ENCODE peak calls at places on chromosomes 5 and 9, in five cellular contexts. L is uterus, Z is stomach, W is transverse colon, C is A549. I is an unnamed sample.

GRCh38 chr9:105500108-105500766 is 52.4 kb downstream of the FSD1L start:
- DNase-seq in C (no peak), Z (no peak), W (no peak), L (no peak), I (no peak)

GRCh38 chr9:36268007-36268427 is 9.8 kb upstream of the GNE start:
- DNase-seq in Z (no peak), W (no peak), L (no peak), C (no peak), I (no peak)

GRCh38 chr5:138962619-138963370 is 87.7 kb upstream of the LRRTM2 start:
- DNase-seq in L (no peak), W (no peak), C (no peak), Z (no peak), I (no peak)

GRCh38 chr5:142016576-142016975 is 3.7 kb upstream of the GNPDA1 start:
- DNase-seq in W (no peak), Z (no peak), L (no peak), C (no peak), I (no peak)

GRCh38 chr9:84772511-84772910 is 103.0 kb downstream of the NTRK2 start:
- DNase-seq in W (no peak), Z (no peak), C (no peak), L (no peak), I (no peak)

GRCh38 chr5:144028644-144029043 is 141.8 kb downstream of the YIPF5 start:
- DNase-seq in W (no peak), L (no peak), C (no peak), Z (no peak), I (no peak)

GRCh38 chr5:133295520-133295919 is 243.7 kb downstream of the HSPA4 start:
- DNase-seq in W (no peak), C (no peak), L (no peak), Z (no peak), I (no peak)

GRCh38 chr5:44603496-44604272 is 205.1 kb upstream of the MRPS30 start:
- DNase-seq in Z (no peak), L (no peak), C (no peak), W (no peak), I (no peak)

GRCh38 chr9:90188656-90189055 is 454.0 kb downstream of the DIRAS2 start:
- DNase-seq in Z (no peak), L (no peak), C (no peak), W (no peak), I (no peak)

GRCh38 chr5:157613385-157614245 is 38.0 kb upstream of the ADAM19 start:
- DNase-seq in Z (no peak), W (no peak), C (no peak), L (no peak), I (no peak)

GRCh38 chr9:128629852-128630545 is 26.6 kb downstream of the DYNC2I2 start:
- DNase-seq in Z (no peak), L (no peak), W (no peak), C (no peak), I (no peak)

GRCh38 chr9:18448101-18448500 is 25.9 kb upstream of the ADAMTSL1 start:
- DNase-seq in L (no peak), C (no peak), Z (no peak), W (no peak), I (no peak)

GRCh38 chr5:18113724-18114123 is 479.5 kb downstream of the TAF11L14 start:
- DNase-seq in L (no peak), Z (no peak), C (no peak), W (no peak), I (no peak)

GRCh38 chr9:95268681-95269080 is 48.8 kb downstream of the FANCC start:
- DNase-seq in Z (no peak), L (no peak), W (no peak), C (peak), I (no peak)

GRCh38 chr5:142568271-142568995 is 117.5 kb downstream of the FGF1 start:
- DNase-seq in L (peak), W (no peak), Z (no peak), C (no peak), I (no peak)

GRCh38 chr5:9105851-9106250 is 440.0 kb downstream of the SEMA5A start:
- DNase-seq in W (no peak), C (no peak), L (no peak), Z (no peak), I (no peak)

GRCh38 chr5:170343177-170343576 is 45.6 kb upstream of the LCP2 start:
- DNase-seq in L (no peak), C (no peak), W (no peak), Z (no peak), I (no peak)

GRCh38 chr5:71658916-71659661 is 60.0 kb upstream of the CARTPT start:
- DNase-seq in Z (no peak), C (no peak), W (no peak), L (no peak), I (no peak)

GRCh38 chr9:72753261-72753893 is 199.5 kb downstream of the ALDH1A1 start:
- DNase-seq in C (peak), Z (no peak), L (no peak), W (no peak), I (no peak)

GRCh38 chr5:102903074-102903871 is 148.2 kb downstream of the PAM start:
- DNase-seq in L (no peak), C (no peak), Z (no peak), W (no peak), I (no peak)

GRCh38 chr9:116163293-116164055 is 9.9 kb downstream of the PAPPA start:
- DNase-seq in Z (no peak), L (no peak), C (no peak), W (no peak), I (no peak)

GRCh38 chr5:60339691-60340191 is 360.2 kb downstream of the DEPDC1B start:
- DNase-seq in L (no peak), Z (no peak), W (no peak), C (no peak), I (no peak)

GRCh38 chr5:116759860-116760644 is 185.4 kb upstream of the SEMA6A start:
- DNase-seq in W (peak), Z (no peak), L (no peak), C (no peak), I (no peak)

GRCh38 chr9:115385383-115386122 is 267.6 kb upstream of the TNC start:
- DNase-seq in L (no peak), Z (no peak), W (no peak), C (no peak), I (no peak)

DNA sequence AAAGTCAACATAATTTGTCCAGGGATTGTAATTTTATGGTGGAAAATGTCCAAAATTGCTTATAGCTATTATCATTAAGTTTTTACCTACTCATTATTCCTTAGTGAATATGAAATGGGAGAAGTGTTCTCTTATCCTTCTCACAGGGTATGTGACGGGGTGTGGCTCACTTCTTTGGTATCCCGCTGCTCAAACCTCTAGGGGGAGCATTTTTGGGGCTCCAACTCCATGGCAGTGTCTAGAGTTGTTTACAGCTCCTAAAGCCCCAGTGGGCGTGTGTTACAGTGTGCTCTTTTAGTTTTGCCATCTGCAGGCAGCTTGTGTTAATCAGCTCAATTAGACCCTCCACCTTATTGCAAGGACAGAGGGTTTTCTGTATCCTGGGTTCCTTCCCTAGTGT is 89.4 kb downstream of the CDKN2A start:
- DNase-seq in C (no peak), Z (no peak), W (no peak), L (no peak), I (no peak)
- TF ChIP-seq CTCF in C (no peak), Z (no peak), W (no peak), L (no peak), I (no peak)

GRCh38 chr5:154837009-154837881 is 13.2 kb downstream of the FAXDC2 start:
- DNase-seq in L (no peak), W (no peak), C (no peak), Z (no peak), I (no peak)
- H3K27ac ChIP-seq in L (no peak), W (no peak), C (no peak), Z (no peak), I (no peak)

GRCh38 chr5:178428341-178429155 is 161.6 kb downstream of the COL23A1 start:
- DNase-seq in C (no peak), W (no peak), Z (peak), L (no peak), I (no peak)
- TF ChIP-seq POLR2A in C (no peak), W (no peak), Z (no peak), L (no peak), I (no peak)

GRCh38 chr9:108813951-108814601 is 41.7 kb downstream of the ACTL7B start:
- DNase-seq in W (no peak), C (peak), L (no peak), Z (no peak), I (no peak)
- TF ChIP-seq CTCF in W (no peak), C (peak), L (no peak), Z (no peak), I (no peak)

GRCh38 chr9:130872511-130872910 is 24.1 kb downstream of the QRFP start:
- DNase-seq in W (no peak), C (no peak), L (no peak), Z (no peak), I (no peak)
- H3K27ac ChIP-seq in W (peak), C (no peak), L (no peak), Z (peak), I (no peak)

GRCh38 chr5:429453-430188 is 13.4 kb upstream of the EXOC3 start:
- DNase-seq in Z (peak), W (peak), L (no peak), C (no peak), I (no peak)

GRCh38 chr5:431711-432050 is 11.3 kb upstream of the EXOC3 start:
- DNase-seq in Z (no peak), W (no peak), L (no peak), C (no peak), I (no peak)

GRCh38 chr5:430214-430925 is 12.6 kb upstream of the EXOC3 start:
- DNase-seq in L (no peak), Z (peak), C (no peak), W (no peak), I (no peak)

GRCh38 chr5:432201-432927 is 10.6 kb upstream of the EXOC3 start:
- DNase-seq in W (no peak), L (no peak), Z (peak), C (no peak), I (no peak)

DNA sequence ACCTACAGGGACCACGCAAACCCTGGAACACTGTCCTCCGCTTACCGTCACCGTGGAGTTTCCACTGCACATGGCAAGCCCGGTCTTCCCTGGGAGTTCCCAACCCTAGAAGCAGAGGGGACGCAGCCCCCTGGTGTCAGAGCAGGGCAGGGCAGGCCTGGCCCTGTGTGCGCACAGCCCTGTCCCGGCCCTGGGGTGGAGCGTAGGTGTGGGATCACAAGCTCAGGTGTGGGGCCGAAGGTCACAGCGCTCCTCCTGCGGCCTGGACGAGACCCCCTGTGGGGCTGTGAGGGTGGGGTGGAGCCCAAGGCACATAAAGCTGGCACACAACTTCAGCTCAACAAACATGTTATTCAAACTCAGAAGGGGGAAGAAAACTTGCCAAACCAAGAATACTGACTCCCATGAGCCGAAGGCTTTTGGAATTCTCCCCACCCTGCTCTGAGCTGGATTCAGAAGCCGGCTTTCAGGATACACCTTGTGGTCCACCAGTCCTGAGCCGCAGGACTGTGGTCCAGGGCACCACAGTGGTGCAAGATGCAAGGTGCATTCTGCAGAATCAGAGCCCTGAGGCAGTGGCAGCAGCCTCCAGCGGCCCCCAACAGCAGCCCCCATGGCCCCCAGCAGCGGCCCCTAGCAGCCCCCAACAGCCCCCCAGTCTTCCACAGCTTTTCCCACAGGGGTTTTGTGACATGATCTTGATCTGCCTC is 11.8 kb upstream of the EXOC3 start:
- DNase-seq in C (peak), L (no peak), Z (peak), W (peak), I (no peak)
- TF ChIP-seq POLR2A in C (no peak), L (no peak), Z (no peak), W (no peak), I (no peak)

GRCh38 chr5:4625206-4625896 is 514.8 kb upstream of the ADAMTS16 start:
- DNase-seq in Z (no peak), C (no peak), W (no peak), L (no peak), I (no peak)
- TF ChIP-seq CTCF in Z (no peak), C (no peak), W (no peak), L (no peak), I (no peak)

I was measured in breast epithelium.